ENCODE peak calls at places on chromosome 19, in four cellular contexts. K is WTC11, L is K562, E is HepG2. A is an unnamed sample.

GRCh38 chr19:48719263-48720171 is at the start of gene MAMSTR:
- DNase-seq in K (no peak), E (no peak), L (no peak), A (no peak)

GRCh38 chr19:15456441-15456840 is 6.7 kb upstream of the WIZ start:
- DNase-seq in K (no peak), L (no peak), E (no peak), A (no peak)

GRCh38 chr19:46818812-46819211 is 30.4 kb upstream of the SLC1A5 start:
- DNase-seq in E (peak), L (peak), K (peak), A (no peak)

GRCh38 chr19:17348700-17349099 is 11.3 kb downstream of the GTPBP3 start:
- DNase-seq in K (peak), L (no peak), E (peak), A (peak)

GRCh38 chr19:50501568-50502475 is 9.2 kb downstream of the JOSD2 start:
- DNase-seq in K (no peak), L (no peak), E (no peak), A (no peak)

GRCh38 chr19:6041991-6042421 is 64.1 kb upstream of the RANBP3 start:
- DNase-seq in L (no peak), E (no peak), K (no peak), A (no peak)

GRCh38 chr19:32543107-32543900 is 37.7 kb upstream of the PDCD5 start:
- DNase-seq in E (no peak), K (no peak), L (peak), A (no peak)

GRCh38 chr19:17325133-17325532 is 9.5 kb downstream of the ANO8 start:
- DNase-seq in E (no peak), L (no peak), K (no peak), A (no peak)

GRCh38 chr19:58394821-58395219 is 636 bp upstream of the RNF225 start:
- DNase-seq in E (no peak), L (no peak), K (no peak), A (no peak)

GRCh38 chr19:18503971-18504885 is 17.6 kb downstream of the ELL start:
- DNase-seq in K (no peak), L (no peak), E (peak), A (no peak)

GRCh38 chr19:29771708-29772415 is 39.9 kb upstream of the CCNE1 start:
- DNase-seq in L (peak), E (peak), K (peak), A (peak)

GRCh38 chr19:28468701-28469459 is 744.1 kb downstream of the UQCRFS1 start:
- DNase-seq in E (no peak), L (peak), K (peak), A (no peak)

GRCh38 chr19:3132971-3133792 is 2.7 kb upstream of the GNA15 start:
- DNase-seq in K (no peak), E (no peak), L (peak), A (no peak)
- TF ChIP-seq ELF4 in K (no peak), E (no peak), L (no peak), A (no peak)

GRCh38 chr19:8426283-8426682 is 13.2 kb downstream of the MARCHF2 start:
- DNase-seq in E (no peak), L (no peak), K (no peak), A (no peak)

GRCh38 chr19:8429044-8429443 is 15.7 kb upstream of the HNRNPM start:
- DNase-seq in E (no peak), K (no peak), L (no peak), A (no peak)

GRCh38 chr19:8429826-8430225 is 14.9 kb upstream of the HNRNPM start:
- DNase-seq in K (no peak), E (no peak), L (no peak), A (no peak)

GRCh38 chr19:8430650-8431049 is 14.1 kb upstream of the HNRNPM start:
- DNase-seq in E (no peak), K (no peak), L (no peak), A (no peak)
- TF ChIP-seq ELF4 in E (no peak), K (no peak), L (no peak), A (no peak)

GRCh38 chr19:38583219-38583984 is 34.4 kb downstream of the MAP4K1 start:
- DNase-seq in K (no peak), L (no peak), E (no peak), A (no peak)
- TF ChIP-seq ELF4 in K (no peak), L (no peak), E (no peak), A (no peak)

DNA sequence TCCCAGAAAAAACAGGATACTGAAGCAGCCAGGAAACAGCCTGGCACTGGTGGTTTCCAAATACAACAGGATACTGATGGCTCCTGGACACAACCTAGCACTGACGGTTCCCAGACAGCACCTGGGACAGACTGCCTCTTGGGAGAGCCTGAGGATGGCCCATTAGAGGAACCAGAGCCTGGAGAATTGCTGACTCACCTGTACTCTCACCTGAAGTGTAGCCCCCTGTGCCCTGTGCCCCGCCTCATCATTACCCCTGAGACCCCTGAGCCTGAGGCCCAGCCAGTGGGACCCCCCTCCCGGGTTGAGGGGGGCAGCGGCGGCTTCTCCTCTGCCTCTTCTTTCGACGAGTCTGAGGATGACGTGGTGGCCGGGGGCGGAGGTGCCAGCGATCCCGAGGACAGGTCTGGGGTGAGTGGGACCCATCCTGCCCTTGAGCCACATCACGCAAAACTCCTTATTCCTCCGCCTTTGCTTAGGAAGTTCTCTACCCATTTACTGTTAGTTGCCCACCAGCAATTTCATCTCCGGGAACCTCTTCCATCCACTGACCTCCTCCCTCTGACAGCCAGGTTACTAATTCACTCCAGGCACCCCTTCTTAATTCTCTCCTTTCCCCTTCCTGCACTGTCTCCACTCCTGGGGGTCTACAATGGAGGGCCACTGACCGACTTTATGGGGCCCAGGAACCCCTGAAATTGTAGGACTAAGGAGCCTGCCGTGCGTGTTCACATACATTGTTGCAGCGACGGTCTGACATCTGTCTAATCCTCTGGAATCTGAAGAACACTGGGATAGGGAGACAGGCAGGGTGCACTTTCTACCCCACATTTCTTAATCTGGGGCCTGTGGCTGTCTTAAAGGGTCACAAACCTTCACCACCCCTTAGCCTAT is 1.2 kb downstream of the ITPKC start:
- DNase-seq in E (peak), K (no peak), L (peak), A (no peak)
- TF ChIP-seq ELF4 in E (no peak), K (no peak), L (no peak), A (no peak)

DNA sequence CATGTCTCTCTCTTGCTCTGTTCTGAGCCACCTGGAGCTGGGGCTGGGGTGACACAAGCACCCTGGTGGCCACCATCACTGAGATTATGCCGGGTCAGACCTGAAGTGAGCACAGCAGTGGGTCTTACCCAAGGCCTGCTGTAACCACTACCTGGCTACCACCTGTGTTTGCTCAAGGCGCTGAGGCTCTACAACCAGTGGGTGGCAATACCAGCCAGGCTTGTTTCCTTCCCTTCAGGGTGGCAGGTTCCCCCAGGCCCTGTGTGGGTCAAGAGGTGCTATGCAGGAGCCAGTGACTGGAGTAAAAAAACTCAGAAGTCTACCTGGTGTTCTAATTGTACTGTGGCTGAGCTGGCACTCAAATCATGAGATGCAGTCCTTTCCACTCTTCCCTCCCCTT is 8.0 kb upstream of the ZNF443 start:
- DNase-seq in L (no peak), K (no peak), E (peak), A (no peak)
- TF ChIP-seq ELF4 in L (no peak), K (no peak), E (no peak), A (no peak)

DNA sequence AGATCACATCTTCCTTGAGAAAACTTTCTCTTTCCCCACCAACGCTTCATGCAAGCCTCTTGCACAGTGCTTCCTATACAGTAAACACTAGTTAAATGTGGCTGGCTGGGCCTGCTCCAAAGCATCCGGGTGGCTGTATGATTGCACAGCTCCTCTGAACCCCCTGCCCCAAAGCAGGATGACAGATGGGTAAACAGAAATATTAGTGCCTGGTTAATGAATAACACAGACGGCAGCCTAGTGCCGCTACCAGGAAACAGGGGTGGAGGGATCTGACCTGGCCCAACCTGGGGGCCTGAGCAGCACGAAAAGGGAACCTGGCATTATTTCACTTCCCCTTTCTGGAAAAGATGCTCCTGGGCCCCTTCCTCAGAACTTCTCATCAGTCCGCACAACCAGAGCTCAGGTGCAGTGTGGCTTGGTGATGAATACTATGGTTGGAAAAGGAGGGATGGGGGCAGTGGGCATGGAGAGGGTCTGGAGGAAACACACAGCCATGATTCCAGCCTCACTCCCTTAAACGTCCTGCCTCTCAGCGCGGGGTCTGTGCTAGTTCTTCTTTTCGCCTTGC is 10.8 kb downstream of the FFAR2 start:
- DNase-seq in E (peak), L (no peak), K (no peak), A (no peak)
- TF ChIP-seq ELF4 in E (no peak), L (no peak), K (no peak), A (no peak)

GRCh38 chr19:38851622-38852230 is 1.9 kb upstream of the HNRNPL start:
- DNase-seq in L (peak), E (peak), K (peak), A (peak)
- TF ChIP-seq ELF4 in L (no peak), E (no peak), K (no peak), A (no peak)

GRCh38 chr19:33876619-33877018 is 79.9 kb downstream of the KCTD15 start:
- DNase-seq in L (no peak), K (no peak), E (no peak), A (no peak)

GRCh38 chr19:33876192-33876591 is 79.5 kb downstream of the KCTD15 start:
- DNase-seq in E (no peak), L (no peak), K (no peak), A (no peak)

GRCh38 chr19:33868821-33869412 is 72.2 kb downstream of the KCTD15 start:
- DNase-seq in K (peak), L (no peak), E (no peak), A (peak)

GRCh38 chr19:33871605-33872004 is 74.9 kb downstream of the KCTD15 start:
- DNase-seq in K (no peak), E (no peak), L (no peak), A (no peak)

DNA sequence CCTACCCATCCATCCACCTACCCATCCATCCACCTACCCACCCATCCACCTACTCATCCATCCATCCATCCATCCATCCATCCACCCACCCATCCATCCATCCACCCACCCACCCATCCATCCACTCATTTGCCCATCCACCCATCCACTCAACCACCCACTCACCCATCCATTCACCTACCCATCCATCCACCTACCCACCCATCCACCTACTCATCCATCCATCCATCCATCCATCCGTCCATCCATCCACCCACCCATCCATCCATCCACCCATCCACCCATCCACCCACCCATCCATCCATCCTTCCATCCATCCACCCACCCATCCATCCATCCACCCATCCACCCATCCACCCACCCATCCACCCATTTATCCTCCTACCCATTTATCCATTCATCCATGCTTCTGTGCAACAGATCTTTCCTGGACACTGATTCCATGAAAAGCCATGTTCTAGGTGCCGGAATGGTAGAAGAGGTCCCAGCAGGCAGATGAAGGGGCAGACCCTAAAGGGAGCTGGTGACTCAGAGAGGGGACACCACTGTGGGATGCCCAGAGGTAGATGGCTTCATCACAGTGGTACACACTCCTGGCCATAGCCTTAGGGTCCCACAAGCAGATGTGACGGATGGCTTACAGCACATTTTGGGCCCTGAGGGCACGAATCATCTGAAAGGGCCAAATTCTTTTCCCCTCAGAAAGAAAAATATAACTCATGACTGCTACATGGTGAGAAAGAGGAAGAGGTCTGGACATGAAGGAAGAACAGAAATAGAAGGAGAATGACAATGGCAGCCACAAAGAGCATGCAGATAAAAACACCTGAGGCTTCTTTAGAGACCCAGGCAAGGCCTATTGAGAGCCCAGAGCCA is 76.0 kb downstream of the KCTD15 start:
- DNase-seq in E (no peak), K (no peak), L (no peak), A (no peak)
- TF ChIP-seq ELF4 in E (no peak), K (no peak), L (no peak), A (no peak)

DNA sequence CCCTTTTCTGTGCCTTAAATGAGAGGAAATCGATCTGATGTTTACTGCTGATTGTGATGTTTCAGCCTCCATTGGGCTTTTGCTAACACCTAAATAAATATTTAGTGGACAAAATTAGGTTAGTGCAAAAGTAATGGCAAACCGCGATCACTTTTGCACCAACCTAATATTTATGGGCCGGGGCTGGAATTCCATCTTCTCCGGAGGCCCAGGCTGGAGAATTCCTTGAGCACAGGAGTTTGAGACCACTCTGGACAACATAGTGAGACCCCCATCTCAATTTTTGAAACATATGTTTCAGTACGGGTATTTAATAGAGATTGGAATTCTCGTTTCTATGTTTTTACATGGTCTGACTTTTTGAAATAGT is 603 bp downstream of the ZNF880 start:
- DNase-seq in K (no peak), E (no peak), L (no peak), A (no peak)
- TF ChIP-seq ELF4 in K (no peak), E (no peak), L (no peak), A (no peak)

A was measured in HEK293T.